ENCODE peak calls at places on chromosomes 2 and 18, in six cellular contexts. C is adrenal gland, J is GM12892, A is body of pancreas, B is IMR-90, P is ovary. T is an unnamed sample.
A peak's percentile ranks its signal among the peaks of the same experiment; 100 is the strongest.

GRCh38 chr2:88967844-88968243 is 276.4 kb downstream of the RPIA start:
- DNase-seq in C (no peak), J (no peak), A (no peak), B (no peak), P (no peak), T (no peak)

GRCh38 chr18:4016391-4017049 is 438.6 kb downstream of the DLGAP1 start:
- DNase-seq in C (no peak), J (no peak), A (no peak), B (no peak), P (no peak), T (no peak)

GRCh38 chr2:99877963-99878362 is 264.4 kb downstream of the AFF3 start:
- DNase-seq in C (no peak), J (no peak), A (no peak), B (no peak), P (no peak), T (no peak)

GRCh38 chr2:191376981-191377629 is 131.9 kb downstream of the MYO1B start:
- DNase-seq in C (peak; percentile 85), J (no peak), A (peak; percentile 67), B (peak; percentile 93), P (peak; percentile 51), T (no peak)

GRCh38 chr2:172885996-172886395 is 150.4 kb downstream of the RAPGEF4 start:
- DNase-seq in C (no peak), J (no peak), A (no peak), B (no peak), P (no peak), T (no peak)

GRCh38 chr2:235347691-235348090 is 146.2 kb upstream of the AGAP1 start:
- DNase-seq in C (peak; percentile 73), J (no peak), A (no peak), B (peak; percentile 85), P (no peak), T (no peak)

GRCh38 chr2:195795879-195796278 is 138.9 kb downstream of the SLC39A10 start:
- DNase-seq in C (no peak), J (no peak), A (peak; percentile 21), B (no peak), P (no peak), T (no peak)

GRCh38 chr2:173657996-173658717 is 303.5 kb downstream of the CDCA7 start:
- DNase-seq in C (peak; percentile 61), J (no peak), A (no peak), B (peak; percentile 97), P (no peak), T (no peak)

GRCh38 chr2:190618030-190618429 is 30.9 kb upstream of the NAB1 start:
- DNase-seq in C (no peak), J (no peak), A (no peak), B (no peak), P (no peak), T (no peak)

GRCh38 chr2:216242365-216242764 is 129.9 kb downstream of the MARCHF4 start:
- DNase-seq in C (no peak), J (no peak), A (no peak), B (no peak), P (peak; percentile 16), T (no peak)

GRCh38 chr2:178403671-178404379 is 47.1 kb downstream of the PRKRA start:
- DNase-seq in C (no peak), J (no peak), A (no peak), B (no peak), P (no peak), T (no peak)

GRCh38 chr2:104862061-104862941 is 8.4 kb downstream of the POU3F3 start:
- DNase-seq in C (no peak), J (no peak), A (no peak), B (no peak), P (no peak), T (no peak)

GRCh38 chr2:117407746-117408145 is 406.7 kb upstream of the DDX18 start:
- DNase-seq in C (no peak), J (no peak), A (no peak), B (no peak), P (no peak), T (no peak)

GRCh38 chr18:48488388-48488850 is 50.4 kb upstream of the CTIF start:
- DNase-seq in C (peak; percentile 93), J (no peak), A (peak; percentile 81), B (peak; percentile 93), P (peak; percentile 61), T (no peak)

GRCh38 chr2:171893824-171894611 is at the start of gene SLC25A12:
- DNase-seq in C (peak; percentile 80), J (peak; percentile 93), A (peak; percentile 64), B (peak; percentile 73), P (peak; percentile 83), T (peak; percentile 89)

GRCh38 chr2:128315122-128315828 is 3.4 kb downstream of the HS6ST1 start:
- DNase-seq in C (no peak), J (peak; percentile 7), A (peak; percentile 31), B (no peak), P (peak; percentile 27), T (no peak)

GRCh38 chr2:86671304-86671981 is 47.8 kb upstream of the RNF103 start:
- DNase-seq in C (peak; percentile 32), J (no peak), A (peak; percentile 38), B (peak; percentile 16), P (no peak), T (peak; percentile 51)

GRCh38 chr2:25379535-25379934 is 37.8 kb upstream of the DNMT3A start:
- DNase-seq in C (no peak), J (no peak), A (no peak), B (no peak), P (peak; percentile 4), T (no peak)

GRCh38 chr18:61651880-61652268 is 240.9 kb downstream of the RNF152 start:
- DNase-seq in C (no peak), J (no peak), A (no peak), B (no peak), P (no peak), T (no peak)

GRCh38 chr2:5164806-5165525 is 527.2 kb upstream of the SOX11 start:
- DNase-seq in C (no peak), J (no peak), A (no peak), B (peak; percentile 67), P (no peak), T (no peak)

GRCh38 chr18:35573531-35573930 is 8.0 kb upstream of the GALNT1 start:
- DNase-seq in C (no peak), J (no peak), A (no peak), B (no peak), P (no peak), T (no peak)

GRCh38 chr2:62309081-62309464 is 113.2 kb downstream of the B3GNT2 start:
- DNase-seq in C (no peak), J (no peak), A (no peak), B (no peak), P (no peak), T (no peak)

GRCh38 chr2:217742837-217743236 is 260.0 kb downstream of the TNS1 start:
- DNase-seq in C (no peak), J (no peak), A (no peak), B (no peak), P (no peak), T (no peak)

GRCh38 chr2:221088506-221088905 is 483.6 kb downstream of the EPHA4 start:
- DNase-seq in C (no peak), J (no peak), A (no peak), B (no peak), P (no peak), T (no peak)

GRCh38 chr18:80187956-80188642 is 59.2 kb downstream of the PARD6G start:
- DNase-seq in C (no peak), J (no peak), A (no peak), B (no peak), P (peak; percentile 13), T (no peak)

GRCh38 chr18:8389391-8390340 is 219.6 kb upstream of the RAB12 start:
- DNase-seq in C (peak; percentile 71), J (no peak), A (peak; percentile 72), B (peak; percentile 78), P (peak; percentile 71), T (peak; percentile 59)

GRCh38 chr2:191749181-191749540 is 71.2 kb downstream of the NABP1 start:
- DNase-seq in C (no peak), J (no peak), A (no peak), B (no peak), P (no peak), T (no peak)

GRCh38 chr2:12217206-12217605 is 470.8 kb downstream of the LPIN1 start:
- DNase-seq in C (no peak), J (no peak), A (no peak), B (no peak), P (no peak), T (no peak)

GRCh38 chr18:74550886-74551285 is 16.6 kb downstream of the CNDP1 start:
- DNase-seq in C (no peak), J (no peak), A (no peak), B (no peak), P (no peak), T (no peak)
- TF ChIP-seq POLR2A in C (no peak), J (no peak), A (no peak), B (no peak), P (no peak), T (no peak)

GRCh38 chr2:47782557-47783490 is at the start of gene MSH6:
- DNase-seq in C (peak; percentile 90), J (peak; percentile 93), A (peak; percentile 90), B (peak; percentile 82), P (peak; percentile 93), T (peak; percentile 94)
- TF ChIP-seq POLR2A in C (peak; percentile 97), J (peak; percentile 84), A (peak; percentile 87), B (peak; percentile 80), P (peak; percentile 94), T (peak; percentile 88)

DNA sequence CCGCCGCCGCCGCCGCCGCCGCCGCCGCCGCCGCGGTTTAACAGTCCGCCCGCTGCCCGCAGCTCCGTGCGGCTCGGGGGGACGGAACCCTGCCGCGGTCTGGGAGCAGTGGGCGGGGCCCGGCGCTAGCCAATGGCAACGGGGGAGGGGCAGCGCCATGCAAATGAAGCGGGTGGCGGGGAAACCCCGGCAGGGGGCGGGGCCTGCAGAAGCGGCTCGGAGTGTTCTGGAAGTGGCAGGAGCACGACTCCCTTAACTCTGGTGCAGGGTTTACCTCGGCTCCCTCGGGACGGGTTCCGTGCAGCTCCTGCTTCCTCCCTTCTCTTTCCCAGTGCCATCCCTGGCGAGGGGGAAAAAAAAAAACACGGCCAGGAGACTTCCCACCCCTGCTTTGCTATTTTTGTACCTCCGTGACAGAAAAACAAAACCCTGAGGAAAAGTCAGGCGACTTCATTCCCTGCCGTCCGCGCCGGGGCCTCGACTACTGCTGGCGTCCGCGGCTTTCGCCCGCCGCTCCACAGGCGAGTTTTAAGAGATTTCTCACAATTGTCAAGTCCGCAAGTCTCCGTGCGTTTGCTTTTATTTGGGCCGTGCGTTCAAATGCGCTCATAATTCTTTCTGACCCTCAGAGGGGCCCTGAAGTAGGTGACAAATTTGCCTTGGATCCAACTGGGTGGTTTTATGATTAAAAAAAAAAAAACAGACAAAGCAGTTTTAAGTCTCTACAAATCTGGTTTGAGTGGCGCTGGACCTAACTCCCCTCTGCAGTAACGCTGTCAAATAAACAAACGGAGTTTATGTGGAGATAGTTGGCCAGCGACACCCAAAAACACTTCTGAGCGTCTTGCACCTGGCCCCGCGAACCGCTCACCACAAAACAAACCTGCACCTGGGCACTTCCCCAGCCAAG is at the start of gene KANSL1L:
- DNase-seq in C (peak; percentile 99), J (peak; percentile 76), A (peak; percentile 100), B (peak; percentile 94), P (peak; percentile 99), T (peak; percentile 98)
- TF ChIP-seq POLR2A in C (peak; percentile 97), J (no peak), A (peak; percentile 92), B (peak; percentile 57), P (peak; percentile 82), T (peak; percentile 68)

DNA sequence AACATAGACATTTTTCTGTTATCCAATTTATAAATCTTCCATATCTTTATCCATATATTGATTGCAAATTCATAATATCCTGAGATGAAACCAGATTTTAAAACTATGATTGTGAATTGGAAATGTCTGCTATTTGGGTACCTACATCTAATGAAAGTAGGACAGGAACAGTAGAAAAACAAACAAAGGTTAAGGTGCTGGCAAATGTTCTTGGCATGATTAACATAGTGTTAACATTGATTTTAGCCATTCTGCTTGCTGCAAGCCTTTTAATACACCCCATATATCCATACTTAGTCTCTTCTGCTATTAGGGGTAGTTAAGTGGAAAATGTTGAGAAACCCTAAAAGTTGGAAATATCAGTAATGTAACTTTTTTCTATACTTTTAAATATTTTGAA is 152.0 kb downstream of the KCNJ3 start:
- DNase-seq in C (no peak), J (no peak), A (no peak), B (no peak), P (no peak), T (no peak)
- TF ChIP-seq POLR2A in C (no peak), J (no peak), A (no peak), B (no peak), P (no peak), T (no peak)